ENCODE peak calls at places on chromosomes 13 and 19, in five cellular contexts. One of them, this sample, is unnamed. For H3K4me1, the result is how much of the 10 kb centered on the place peaks cover.

GRCh38 chr13:113211774-113212173 is 2.4 kb downstream of the CUL4A start:
- DNase-seq in endothelial cell of umbilical vein: no peak
- DNase-seq in heart left ventricle: peak
- DNase-seq in uterus: no peak
- DNase-seq in suprapubic skin: no peak
- DNase-seq in this sample: no peak

GRCh38 chr13:41608779-41609178 is 151.4 kb downstream of the RGCC start:
- DNase-seq in endothelial cell of umbilical vein: no peak
- DNase-seq in heart left ventricle: no peak
- DNase-seq in uterus: no peak
- DNase-seq in suprapubic skin: no peak
- DNase-seq in this sample: no peak

GRCh38 chr13:72205773-72206172 is 338.8 kb upstream of the DACH1 start:
- DNase-seq in endothelial cell of umbilical vein: no peak
- DNase-seq in heart left ventricle: no peak
- DNase-seq in uterus: no peak
- DNase-seq in suprapubic skin: no peak
- DNase-seq in this sample: no peak

GRCh38 chr13:80217614-80218456 is 123.1 kb downstream of the SPRY2 start:
- DNase-seq in endothelial cell of umbilical vein: peak
- DNase-seq in heart left ventricle: no peak
- DNase-seq in uterus: no peak
- DNase-seq in suprapubic skin: no peak
- DNase-seq in this sample: no peak

GRCh38 chr13:32267836-32268439 is 47.2 kb downstream of the ZAR1L start:
- DNase-seq in endothelial cell of umbilical vein: peak
- DNase-seq in heart left ventricle: no peak
- DNase-seq in uterus: no peak
- DNase-seq in suprapubic skin: no peak
- DNase-seq in this sample: no peak

GRCh38 chr13:110680852-110681251 is 25.1 kb downstream of the CARS2 start:
- DNase-seq in endothelial cell of umbilical vein: peak
- DNase-seq in heart left ventricle: no peak
- DNase-seq in uterus: no peak
- DNase-seq in suprapubic skin: no peak
- DNase-seq in this sample: no peak

GRCh38 chr19:46926201-46927071 is 65.6 kb downstream of the ARHGAP35 start:
- DNase-seq in endothelial cell of umbilical vein: no peak
- DNase-seq in heart left ventricle: no peak
- DNase-seq in uterus: no peak
- DNase-seq in suprapubic skin: no peak
- DNase-seq in this sample: no peak

GRCh38 chr19:6108721-6109633 is 1.3 kb downstream of the RFX2 start:
- DNase-seq in endothelial cell of umbilical vein: peak
- DNase-seq in heart left ventricle: peak
- DNase-seq in uterus: peak
- DNase-seq in suprapubic skin: no peak
- DNase-seq in this sample: peak

GRCh38 chr13:21022694-21023325 is 38.6 kb downstream of the LATS2 start:
- DNase-seq in endothelial cell of umbilical vein: no peak
- DNase-seq in heart left ventricle: no peak
- DNase-seq in uterus: no peak
- DNase-seq in suprapubic skin: no peak
- DNase-seq in this sample: no peak

GRCh38 chr19:53903055-53903680 is 5.9 kb upstream of the CACNG7 start:
- DNase-seq in endothelial cell of umbilical vein: peak
- DNase-seq in heart left ventricle: no peak
- DNase-seq in uterus: no peak
- DNase-seq in suprapubic skin: no peak
- DNase-seq in this sample: no peak

GRCh38 chr13:20118268-20119140 is 42.3 kb downstream of the GJA3 start:
- DNase-seq in endothelial cell of umbilical vein: peak
- DNase-seq in heart left ventricle: peak
- DNase-seq in uterus: peak
- DNase-seq in suprapubic skin: peak
- DNase-seq in this sample: peak

GRCh38 chr19:29378543-29379105 is 147.2 kb upstream of the VSTM2B start:
- DNase-seq in endothelial cell of umbilical vein: no peak
- DNase-seq in heart left ventricle: no peak
- DNase-seq in uterus: no peak
- DNase-seq in suprapubic skin: peak
- DNase-seq in this sample: no peak

GRCh38 chr19:13619203-13619632 is 112.9 kb upstream of the CACNA1A start:
- DNase-seq in endothelial cell of umbilical vein: no peak
- DNase-seq in heart left ventricle: no peak
- DNase-seq in uterus: no peak
- DNase-seq in suprapubic skin: no peak
- DNase-seq in this sample: no peak

GRCh38 chr13:52353116-52353718 is 52.8 kb downstream of the THSD1 start:
- DNase-seq in endothelial cell of umbilical vein: no peak
- DNase-seq in heart left ventricle: no peak
- DNase-seq in uterus: no peak
- DNase-seq in suprapubic skin: no peak
- DNase-seq in this sample: no peak

GRCh38 chr19:20070691-20071090 is 7.1 kb upstream of the ZNF90 start:
- DNase-seq in endothelial cell of umbilical vein: no peak
- DNase-seq in heart left ventricle: no peak
- DNase-seq in uterus: no peak
- DNase-seq in suprapubic skin: no peak
- DNase-seq in this sample: no peak

GRCh38 chr19:19362075-19362474 is 41.4 kb downstream of the MAU2 start:
- DNase-seq in endothelial cell of umbilical vein: no peak
- DNase-seq in heart left ventricle: no peak
- DNase-seq in uterus: no peak
- DNase-seq in suprapubic skin: no peak
- DNase-seq in this sample: no peak

GRCh38 chr13:35833571-35834305 is 297.4 kb downstream of the DCLK1 start:
- DNase-seq in endothelial cell of umbilical vein: no peak
- DNase-seq in heart left ventricle: no peak
- DNase-seq in uterus: no peak
- DNase-seq in suprapubic skin: no peak
- DNase-seq in this sample: no peak

GRCh38 chr13:69910800-69911199 is 196.8 kb upstream of the ATXN8OS start:
- DNase-seq in endothelial cell of umbilical vein: no peak
- DNase-seq in heart left ventricle: no peak
- DNase-seq in uterus: no peak
- DNase-seq in suprapubic skin: no peak
- DNase-seq in this sample: no peak

GRCh38 chr19:45279587-45280192 is 28.6 kb downstream of the MARK4 start:
- DNase-seq in endothelial cell of umbilical vein: no peak
- DNase-seq in heart left ventricle: no peak
- DNase-seq in uterus: no peak
- DNase-seq in suprapubic skin: no peak
- DNase-seq in this sample: no peak

GRCh38 chr13:34751492-34751891 is 190.6 kb upstream of the NBEA start:
- DNase-seq in endothelial cell of umbilical vein: no peak
- DNase-seq in heart left ventricle: no peak
- DNase-seq in uterus: no peak
- DNase-seq in suprapubic skin: no peak
- DNase-seq in this sample: no peak

GRCh38 chr19:51386882-51387520 is 773 bp downstream of the LIM2 start:
- DNase-seq in endothelial cell of umbilical vein: no peak
- DNase-seq in heart left ventricle: no peak
- DNase-seq in uterus: no peak
- DNase-seq in suprapubic skin: no peak
- DNase-seq in this sample: no peak

GRCh38 chr13:89865331-89865833 is 1482.1 kb upstream of the MIR17HG start:
- DNase-seq in endothelial cell of umbilical vein: no peak
- DNase-seq in heart left ventricle: no peak
- DNase-seq in uterus: no peak
- DNase-seq in suprapubic skin: no peak
- DNase-seq in this sample: no peak

GRCh38 chr19:40778865-40779284 is 828 bp downstream of the RAB4B start:
- DNase-seq in endothelial cell of umbilical vein: no peak
- DNase-seq in heart left ventricle: no peak
- DNase-seq in uterus: no peak
- DNase-seq in suprapubic skin: no peak
- DNase-seq in this sample: no peak

DNA sequence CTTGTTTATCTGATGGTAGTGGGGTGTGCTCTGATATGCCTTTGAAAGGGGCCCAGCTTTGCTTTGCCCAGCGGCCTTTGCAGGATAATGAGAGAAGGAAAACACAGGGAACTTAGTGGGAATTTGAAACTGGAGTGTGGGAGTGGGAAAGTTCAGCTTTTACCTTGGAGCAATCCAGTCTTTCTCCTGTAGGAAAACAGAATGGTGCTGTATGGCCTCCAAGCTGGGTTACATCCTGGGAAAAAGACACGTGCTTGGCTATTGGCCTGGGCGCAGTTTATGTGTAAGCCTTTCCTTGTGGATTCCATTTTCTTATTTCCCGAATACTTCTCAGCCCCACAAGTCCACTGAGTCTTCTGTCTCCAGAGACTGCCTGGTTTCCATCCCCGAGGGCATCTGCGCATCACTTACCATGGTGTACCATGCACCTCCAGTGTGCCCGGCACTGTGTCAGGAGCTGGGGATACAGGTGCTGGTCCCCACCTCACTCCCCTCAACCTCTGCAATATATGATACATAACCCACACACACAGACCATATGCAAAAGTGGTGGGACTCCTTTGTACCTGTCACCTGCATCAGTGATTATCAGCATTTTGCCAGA is 31.5 kb downstream of the ACTN4 start:
- DNase-seq in endothelial cell of umbilical vein: no peak
- DNase-seq in heart left ventricle: no peak
- DNase-seq in uterus: no peak
- DNase-seq in suprapubic skin: no peak
- DNase-seq in this sample: no peak
- H3K4me1 ChIP-seq in endothelial cell of umbilical vein: half or more
- H3K4me1 ChIP-seq in heart left ventricle: half or more
- H3K4me1 ChIP-seq in uterus: under half
- H3K4me1 ChIP-seq in suprapubic skin: half or more
- H3K4me1 ChIP-seq in this sample: under half

GRCh38 chr19:33132425-33132824 is 511 bp downstream of the WDR88 start:
- DNase-seq in endothelial cell of umbilical vein: no peak
- DNase-seq in heart left ventricle: no peak
- DNase-seq in uterus: no peak
- DNase-seq in suprapubic skin: no peak
- DNase-seq in this sample: no peak

GRCh38 chr19:33130433-33130832 is 1.5 kb upstream of the WDR88 start:
- DNase-seq in endothelial cell of umbilical vein: no peak
- DNase-seq in heart left ventricle: no peak
- DNase-seq in uterus: no peak
- DNase-seq in suprapubic skin: no peak
- DNase-seq in this sample: no peak

GRCh38 chr19:33132021-33132420 is at the start of gene WDR88:
- DNase-seq in endothelial cell of umbilical vein: no peak
- DNase-seq in heart left ventricle: peak
- DNase-seq in uterus: no peak
- DNase-seq in suprapubic skin: no peak
- DNase-seq in this sample: no peak

GRCh38 chr19:33133438-33134031 is 1.6 kb downstream of the WDR88 start:
- DNase-seq in endothelial cell of umbilical vein: peak
- DNase-seq in heart left ventricle: no peak
- DNase-seq in uterus: no peak
- DNase-seq in suprapubic skin: no peak
- DNase-seq in this sample: no peak

GRCh38 chr19:33134571-33135041 is 2.7 kb downstream of the WDR88 start:
- DNase-seq in endothelial cell of umbilical vein: no peak
- DNase-seq in heart left ventricle: no peak
- DNase-seq in uterus: no peak
- DNase-seq in suprapubic skin: no peak
- DNase-seq in this sample: no peak
- TF ChIP-seq CTCF in endothelial cell of umbilical vein: no peak
- TF ChIP-seq CTCF in heart left ventricle: no peak
- TF ChIP-seq CTCF in uterus: no peak
- TF ChIP-seq CTCF in suprapubic skin: no peak
- TF ChIP-seq CTCF in this sample: no peak

DNA sequence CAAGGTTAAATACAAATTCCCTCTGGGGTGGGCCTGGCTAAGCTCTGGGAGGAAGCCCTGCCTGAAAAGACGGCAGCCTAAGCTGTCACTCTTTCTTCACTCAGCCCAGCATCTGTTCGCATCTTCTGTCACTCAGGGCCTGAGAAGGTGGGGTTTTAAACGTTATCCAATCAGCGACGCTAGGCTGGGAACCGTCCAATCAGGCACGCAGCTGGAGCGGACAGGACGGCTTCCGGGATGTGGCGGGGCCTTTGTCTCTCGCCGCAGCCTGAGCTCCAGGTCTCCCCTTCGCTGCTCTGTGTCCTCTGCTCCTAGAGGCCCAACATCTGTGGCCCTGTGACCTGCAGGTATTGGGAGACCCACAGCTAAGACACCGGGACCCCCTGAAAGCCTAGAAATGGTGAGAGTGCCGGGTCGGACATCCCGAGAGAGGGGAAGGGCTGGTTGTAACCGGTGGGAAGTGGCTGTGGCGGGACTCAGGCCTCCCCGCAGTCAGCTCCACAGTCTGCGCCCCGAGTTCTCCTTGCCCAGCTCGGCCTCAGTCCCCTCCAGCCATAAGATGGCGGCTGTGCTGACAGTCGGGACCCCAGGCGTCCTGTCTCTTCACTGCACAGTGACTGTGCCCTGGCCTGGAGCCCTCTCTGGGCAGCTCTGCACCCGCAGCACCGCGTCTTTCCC is at the start of gene ZNF431:
- DNase-seq in endothelial cell of umbilical vein: peak
- DNase-seq in heart left ventricle: peak
- DNase-seq in uterus: peak
- DNase-seq in suprapubic skin: peak
- DNase-seq in this sample: peak
- TF ChIP-seq POLR2A in endothelial cell of umbilical vein: peak
- TF ChIP-seq POLR2A in heart left ventricle: no peak
- TF ChIP-seq POLR2A in uterus: peak
- TF ChIP-seq POLR2A in suprapubic skin: no peak
- TF ChIP-seq POLR2A in this sample: peak

GRCh38 chr13:46166947-46167610 is 14.9 kb downstream of the LCP1 start:
- DNase-seq in endothelial cell of umbilical vein: no peak
- DNase-seq in heart left ventricle: no peak
- DNase-seq in uterus: no peak
- DNase-seq in suprapubic skin: no peak
- DNase-seq in this sample: no peak

GRCh38 chr13:46170268-46170667 is 11.7 kb downstream of the LCP1 start:
- DNase-seq in endothelial cell of umbilical vein: no peak
- DNase-seq in heart left ventricle: no peak
- DNase-seq in uterus: no peak
- DNase-seq in suprapubic skin: no peak
- DNase-seq in this sample: no peak

GRCh38 chr13:46166221-46166584 is 15.8 kb downstream of the LCP1 start:
- DNase-seq in endothelial cell of umbilical vein: no peak
- DNase-seq in heart left ventricle: no peak
- DNase-seq in uterus: no peak
- DNase-seq in suprapubic skin: no peak
- DNase-seq in this sample: no peak

GRCh38 chr13:46168818-46169217 is 13.2 kb downstream of the LCP1 start:
- DNase-seq in endothelial cell of umbilical vein: no peak
- DNase-seq in heart left ventricle: no peak
- DNase-seq in uterus: no peak
- DNase-seq in suprapubic skin: no peak
- DNase-seq in this sample: no peak

GRCh38 chr13:46168341-46168740 is 13.6 kb downstream of the LCP1 start:
- DNase-seq in endothelial cell of umbilical vein: no peak
- DNase-seq in heart left ventricle: no peak
- DNase-seq in uterus: peak
- DNase-seq in suprapubic skin: no peak
- DNase-seq in this sample: no peak
- H3K4me1 ChIP-seq in endothelial cell of umbilical vein: under half
- H3K4me1 ChIP-seq in heart left ventricle: under half
- H3K4me1 ChIP-seq in uterus: under half
- H3K4me1 ChIP-seq in suprapubic skin: under half
- H3K4me1 ChIP-seq in this sample: under half